ENCODE peak calls at places on chromosomes 12 and 14, in nine cellular contexts. One of them, this sample, is unnamed.

GRCh38 chr14:65976771-65977170 is 509.4 kb upstream of the CCDC196 start:
- DNase-seq in ELR: no peak
- DNase-seq in GM23248: peak
- DNase-seq in nucleus accumbens: no peak
- DNase-seq in COR-L47: peak
- DNase-seq in neural crest cell: no peak
- DNase-seq in putamen: no peak
- DNase-seq in fibroblast of lung: no peak
- DNase-seq in SW480: no peak
- DNase-seq in this sample: no peak

GRCh38 chr12:108377260-108377659 is 38.1 kb upstream of the CMKLR1 start:
- DNase-seq in ELR: no peak
- DNase-seq in GM23248: no peak
- DNase-seq in nucleus accumbens: no peak
- DNase-seq in COR-L47: no peak
- DNase-seq in neural crest cell: no peak
- DNase-seq in putamen: no peak
- DNase-seq in fibroblast of lung: no peak
- DNase-seq in SW480: no peak
- DNase-seq in this sample: no peak

GRCh38 chr12:111330800-111331752 is 37.8 kb downstream of the PHETA1 start:
- DNase-seq in ELR: peak
- DNase-seq in GM23248: peak
- DNase-seq in nucleus accumbens: no peak
- DNase-seq in COR-L47: peak
- DNase-seq in neural crest cell: no peak
- DNase-seq in putamen: no peak
- DNase-seq in fibroblast of lung: peak
- DNase-seq in SW480: peak
- DNase-seq in this sample: no peak

GRCh38 chr12:20931894-20932293 is 121.4 kb downstream of the SLCO1B3 start:
- DNase-seq in ELR: no peak
- DNase-seq in GM23248: no peak
- DNase-seq in nucleus accumbens: no peak
- DNase-seq in COR-L47: no peak
- DNase-seq in neural crest cell: no peak
- DNase-seq in putamen: no peak
- DNase-seq in fibroblast of lung: no peak
- DNase-seq in SW480: no peak
- DNase-seq in this sample: no peak

GRCh38 chr12:39878753-39879152 is 227.1 kb downstream of the SLC2A13 start:
- DNase-seq in ELR: no peak
- DNase-seq in GM23248: no peak
- DNase-seq in nucleus accumbens: no peak
- DNase-seq in COR-L47: no peak
- DNase-seq in neural crest cell: no peak
- DNase-seq in putamen: no peak
- DNase-seq in fibroblast of lung: no peak
- DNase-seq in SW480: no peak
- DNase-seq in this sample: no peak

GRCh38 chr12:10529603-10530002 is 23.9 kb downstream of the EIF2S3B start:
- DNase-seq in ELR: no peak
- DNase-seq in GM23248: no peak
- DNase-seq in nucleus accumbens: no peak
- DNase-seq in COR-L47: no peak
- DNase-seq in neural crest cell: no peak
- DNase-seq in putamen: no peak
- DNase-seq in fibroblast of lung: no peak
- DNase-seq in SW480: no peak
- DNase-seq in this sample: no peak

GRCh38 chr12:5096241-5096880 is 52.7 kb downstream of the KCNA5 start:
- DNase-seq in ELR: peak
- DNase-seq in GM23248: peak
- DNase-seq in nucleus accumbens: no peak
- DNase-seq in COR-L47: no peak
- DNase-seq in neural crest cell: no peak
- DNase-seq in putamen: no peak
- DNase-seq in fibroblast of lung: peak
- DNase-seq in SW480: peak
- DNase-seq in this sample: no peak

GRCh38 chr12:123741937-123742572 is 20.0 kb upstream of the DNAH10 start:
- DNase-seq in ELR: no peak
- DNase-seq in GM23248: no peak
- DNase-seq in nucleus accumbens: no peak
- DNase-seq in COR-L47: no peak
- DNase-seq in neural crest cell: no peak
- DNase-seq in putamen: no peak
- DNase-seq in fibroblast of lung: no peak
- DNase-seq in SW480: no peak
- DNase-seq in this sample: peak

GRCh38 chr12:2395352-2395977 is 342.7 kb downstream of the CACNA1C start:
- DNase-seq in ELR: peak
- DNase-seq in GM23248: peak
- DNase-seq in nucleus accumbens: no peak
- DNase-seq in COR-L47: no peak
- DNase-seq in neural crest cell: peak
- DNase-seq in putamen: no peak
- DNase-seq in fibroblast of lung: peak
- DNase-seq in SW480: peak
- DNase-seq in this sample: peak

GRCh38 chr14:34075095-34075744 is 124.3 kb upstream of the EGLN3 start:
- DNase-seq in ELR: no peak
- DNase-seq in GM23248: no peak
- DNase-seq in nucleus accumbens: no peak
- DNase-seq in COR-L47: no peak
- DNase-seq in neural crest cell: no peak
- DNase-seq in putamen: no peak
- DNase-seq in fibroblast of lung: no peak
- DNase-seq in SW480: no peak
- DNase-seq in this sample: no peak

GRCh38 chr14:25841226-25841625 is 756.6 kb downstream of the NOVA1 start:
- DNase-seq in ELR: no peak
- DNase-seq in GM23248: no peak
- DNase-seq in nucleus accumbens: no peak
- DNase-seq in COR-L47: no peak
- DNase-seq in neural crest cell: no peak
- DNase-seq in putamen: no peak
- DNase-seq in fibroblast of lung: no peak
- DNase-seq in SW480: no peak
- DNase-seq in this sample: no peak

GRCh38 chr14:32980178-32980886 is 41.7 kb downstream of the NPAS3 start:
- DNase-seq in ELR: no peak
- DNase-seq in GM23248: no peak
- DNase-seq in nucleus accumbens: no peak
- DNase-seq in COR-L47: no peak
- DNase-seq in neural crest cell: no peak
- DNase-seq in putamen: no peak
- DNase-seq in fibroblast of lung: no peak
- DNase-seq in SW480: no peak
- DNase-seq in this sample: no peak

GRCh38 chr14:76106188-76106587 is 45.5 kb upstream of the GPATCH2L start:
- DNase-seq in ELR: no peak
- DNase-seq in GM23248: no peak
- DNase-seq in nucleus accumbens: no peak
- DNase-seq in COR-L47: no peak
- DNase-seq in neural crest cell: no peak
- DNase-seq in putamen: no peak
- DNase-seq in fibroblast of lung: no peak
- DNase-seq in SW480: no peak
- DNase-seq in this sample: no peak

GRCh38 chr14:32939254-32940065 is 781 bp downstream of the NPAS3 start:
- DNase-seq in ELR: peak
- DNase-seq in GM23248: peak
- DNase-seq in nucleus accumbens: peak
- DNase-seq in COR-L47: peak
- DNase-seq in neural crest cell: peak
- DNase-seq in putamen: peak
- DNase-seq in fibroblast of lung: peak
- DNase-seq in SW480: peak
- DNase-seq in this sample: no peak

GRCh38 chr12:89882051-89882450 is 173.4 kb upstream of the ATP2B1 start:
- DNase-seq in ELR: peak
- DNase-seq in GM23248: peak
- DNase-seq in nucleus accumbens: no peak
- DNase-seq in COR-L47: no peak
- DNase-seq in neural crest cell: no peak
- DNase-seq in putamen: no peak
- DNase-seq in fibroblast of lung: peak
- DNase-seq in SW480: no peak
- DNase-seq in this sample: no peak

GRCh38 chr12:2555487-2556082 is 239.2 kb upstream of the FKBP4 start:
- DNase-seq in ELR: no peak
- DNase-seq in GM23248: no peak
- DNase-seq in nucleus accumbens: no peak
- DNase-seq in COR-L47: peak
- DNase-seq in neural crest cell: no peak
- DNase-seq in putamen: no peak
- DNase-seq in fibroblast of lung: no peak
- DNase-seq in SW480: no peak
- DNase-seq in this sample: no peak

GRCh38 chr12:57568838-57569237 is 19.0 kb downstream of the KIF5A start:
- DNase-seq in ELR: no peak
- DNase-seq in GM23248: no peak
- DNase-seq in nucleus accumbens: no peak
- DNase-seq in COR-L47: no peak
- DNase-seq in neural crest cell: no peak
- DNase-seq in putamen: no peak
- DNase-seq in fibroblast of lung: no peak
- DNase-seq in SW480: no peak
- DNase-seq in this sample: no peak

GRCh38 chr14:98592611-98593170 is 679.3 kb downstream of the BCL11B start:
- DNase-seq in ELR: no peak
- DNase-seq in GM23248: no peak
- DNase-seq in nucleus accumbens: no peak
- DNase-seq in COR-L47: no peak
- DNase-seq in neural crest cell: no peak
- DNase-seq in putamen: no peak
- DNase-seq in fibroblast of lung: no peak
- DNase-seq in SW480: no peak
- DNase-seq in this sample: no peak

GRCh38 chr12:20369164-20370000 is 1.0 kb downstream of the PDE3A start:
- DNase-seq in ELR: peak
- DNase-seq in GM23248: peak
- DNase-seq in nucleus accumbens: no peak
- DNase-seq in COR-L47: peak
- DNase-seq in neural crest cell: peak
- DNase-seq in putamen: peak
- DNase-seq in fibroblast of lung: peak
- DNase-seq in SW480: peak
- DNase-seq in this sample: no peak

GRCh38 chr12:129276408-129277042 is 423.2 kb downstream of the GLT1D1 start:
- DNase-seq in ELR: no peak
- DNase-seq in GM23248: no peak
- DNase-seq in nucleus accumbens: no peak
- DNase-seq in COR-L47: no peak
- DNase-seq in neural crest cell: no peak
- DNase-seq in putamen: no peak
- DNase-seq in fibroblast of lung: no peak
- DNase-seq in SW480: no peak
- DNase-seq in this sample: no peak

GRCh38 chr12:48004039-48004940 is at the start of gene COL2A1:
- DNase-seq in ELR: peak
- DNase-seq in GM23248: peak
- DNase-seq in nucleus accumbens: no peak
- DNase-seq in COR-L47: no peak
- DNase-seq in neural crest cell: peak
- DNase-seq in putamen: no peak
- DNase-seq in fibroblast of lung: peak
- DNase-seq in SW480: no peak
- DNase-seq in this sample: peak

GRCh38 chr12:110176745-110177144 is 52.6 kb downstream of the IFT81 start:
- DNase-seq in ELR: no peak
- DNase-seq in GM23248: peak
- DNase-seq in nucleus accumbens: no peak
- DNase-seq in COR-L47: no peak
- DNase-seq in neural crest cell: no peak
- DNase-seq in putamen: no peak
- DNase-seq in fibroblast of lung: peak
- DNase-seq in SW480: no peak
- DNase-seq in this sample: no peak

GRCh38 chr12:49651855-49652254 is 28.5 kb downstream of the PRPF40B start:
- DNase-seq in ELR: no peak
- DNase-seq in GM23248: no peak
- DNase-seq in nucleus accumbens: no peak
- DNase-seq in COR-L47: no peak
- DNase-seq in neural crest cell: no peak
- DNase-seq in putamen: no peak
- DNase-seq in fibroblast of lung: no peak
- DNase-seq in SW480: no peak
- DNase-seq in this sample: no peak

GRCh38 chr14:92392726-92393125 is 69.8 kb downstream of the SLC24A4 start:
- DNase-seq in ELR: no peak
- DNase-seq in GM23248: no peak
- DNase-seq in nucleus accumbens: no peak
- DNase-seq in COR-L47: no peak
- DNase-seq in neural crest cell: no peak
- DNase-seq in putamen: no peak
- DNase-seq in fibroblast of lung: no peak
- DNase-seq in SW480: no peak
- DNase-seq in this sample: no peak

GRCh38 chr12:30822385-30823139 is 67.8 kb upstream of the CAPRIN2 start:
- DNase-seq in ELR: peak
- DNase-seq in GM23248: peak
- DNase-seq in nucleus accumbens: peak
- DNase-seq in COR-L47: no peak
- DNase-seq in neural crest cell: peak
- DNase-seq in putamen: peak
- DNase-seq in fibroblast of lung: peak
- DNase-seq in SW480: peak
- DNase-seq in this sample: peak

GRCh38 chr12:3604281-3604680 is 113.3 kb downstream of the PRMT8 start:
- DNase-seq in ELR: no peak
- DNase-seq in GM23248: no peak
- DNase-seq in nucleus accumbens: no peak
- DNase-seq in COR-L47: no peak
- DNase-seq in neural crest cell: no peak
- DNase-seq in putamen: no peak
- DNase-seq in fibroblast of lung: no peak
- DNase-seq in SW480: no peak
- DNase-seq in this sample: no peak

GRCh38 chr12:103852498-103852992 is 11.5 kb upstream of the NT5DC3 start:
- DNase-seq in ELR: no peak
- DNase-seq in GM23248: peak
- DNase-seq in nucleus accumbens: no peak
- DNase-seq in COR-L47: peak
- DNase-seq in neural crest cell: no peak
- DNase-seq in putamen: peak
- DNase-seq in fibroblast of lung: no peak
- DNase-seq in SW480: no peak
- DNase-seq in this sample: no peak